ENCODE peak calls at places on chromosome 6, in six cellular contexts. U is stimulated activated CD8-positive, alpha-beta memory T cell treated with anti-CD3 and anti-CD28 coated beads, Interleukin-12 subunit alpha, Interleukin-12 subunit beta, amount 100 ng/mL, for 4 hours; C is right lobe of liver; Q is NCI-H1417; P is endodermal cell; J is GM04504. R is an unnamed sample.

GRCh38 chr6:26240981-26241770 is 123.8 kb upstream of the BTN3A2 start:
- DNase-seq in U (peak), C (no peak), Q (no peak), P (peak), J (no peak), R (no peak)

GRCh38 chr6:113857565-113858066 is 471 bp downstream of the MARCKS start:
- DNase-seq in U (no peak), C (peak), Q (no peak), P (peak), J (no peak), R (peak)

GRCh38 chr6:161232467-161232866 is 41.4 kb downstream of the AGPAT4 start:
- DNase-seq in U (no peak), C (no peak), Q (no peak), P (no peak), J (no peak), R (no peak)

GRCh38 chr6:105276374-105276773 is 96.6 kb upstream of the POPDC3 start:
- DNase-seq in U (no peak), C (no peak), Q (no peak), P (no peak), J (no peak), R (no peak)

GRCh38 chr6:163338671-163339405 is 75.7 kb upstream of the QKI start:
- DNase-seq in U (no peak), C (no peak), Q (no peak), P (no peak), J (peak), R (peak)

GRCh38 chr6:5995705-5996686 is 10.7 kb downstream of the NRN1 start:
- DNase-seq in U (no peak), C (peak), Q (peak), P (peak), J (peak), R (peak)

GRCh38 chr6:161891542-161891941 is 617.7 kb upstream of the AGPAT4 start:
- DNase-seq in U (no peak), C (no peak), Q (peak), P (no peak), J (no peak), R (no peak)

GRCh38 chr6:20411544-20411943 is 9.9 kb downstream of the E2F3 start:
- DNase-seq in U (no peak), C (no peak), Q (no peak), P (no peak), J (no peak), R (no peak)

GRCh38 chr6:17470209-17470952 is 77.0 kb downstream of the CAP2 start:
- DNase-seq in U (no peak), C (no peak), Q (no peak), P (no peak), J (no peak), R (no peak)

GRCh38 chr6:121559611-121560269 is 124.3 kb downstream of the GJA1 start:
- DNase-seq in U (no peak), C (no peak), Q (no peak), P (no peak), J (no peak), R (no peak)

GRCh38 chr6:143293526-143293925 is 157.0 kb downstream of the ADAT2 start:
- DNase-seq in U (no peak), C (no peak), Q (no peak), P (no peak), J (no peak), R (no peak)

GRCh38 chr6:69584913-69585729 is 211.7 kb downstream of the LMBRD1 start:
- DNase-seq in U (no peak), C (no peak), Q (no peak), P (peak), J (no peak), R (no peak)

GRCh38 chr6:170175644-170176620 is 114.9 kb downstream of the DLL1 start:
- DNase-seq in U (no peak), C (peak), Q (peak), P (peak), J (no peak), R (no peak)

GRCh38 chr6:158353851-158354508 is 41.7 kb downstream of the TULP4 start:
- DNase-seq in U (no peak), C (no peak), Q (no peak), P (no peak), J (no peak), R (no peak)

GRCh38 chr6:32580593-32580992 is 9.1 kb downstream of the HLA-DRB1 start:
- DNase-seq in U (no peak), C (no peak), Q (no peak), P (no peak), J (no peak), R (no peak)

GRCh38 chr6:169185011-169185521 is 68.6 kb downstream of the THBS2 start:
- DNase-seq in U (no peak), C (no peak), Q (no peak), P (peak), J (no peak), R (no peak)

GRCh38 chr6:87291879-87292278 is 30.5 kb upstream of the SMIM8 start:
- DNase-seq in U (no peak), C (no peak), Q (no peak), P (no peak), J (no peak), R (no peak)

GRCh38 chr6:119147101-119148053 is 68.9 kb upstream of the FAM184A start:
- DNase-seq in U (peak), C (no peak), Q (no peak), P (no peak), J (peak), R (peak)

GRCh38 chr6:135403584-135403983 is 94.0 kb downstream of the AHI1 start:
- DNase-seq in U (no peak), C (no peak), Q (no peak), P (no peak), J (no peak), R (no peak)

GRCh38 chr6:41939848-41940758 is 1.5 kb downstream of the CCND3 start:
- DNase-seq in U (no peak), C (peak), Q (no peak), P (peak), J (no peak), R (no peak)

GRCh38 chr6:89035252-89036106 is 45.1 kb upstream of the PNRC1 start:
- DNase-seq in U (no peak), C (peak), Q (peak), P (no peak), J (peak), R (peak)

GRCh38 chr6:134131530-134132139 is 79.2 kb upstream of the SLC2A12 start:
- DNase-seq in U (no peak), C (no peak), Q (no peak), P (no peak), J (no peak), R (no peak)

GRCh38 chr6:161569071-161569470 is 295.2 kb upstream of the AGPAT4 start:
- DNase-seq in U (no peak), C (no peak), Q (peak), P (no peak), J (no peak), R (no peak)

GRCh38 chr6:12324741-12325140 is 34.6 kb downstream of the EDN1 start:
- DNase-seq in U (no peak), C (no peak), Q (peak), P (peak), J (no peak), R (no peak)

R was measured in hippocampal formation.